ENCODE peak calls at places on chromosomes 13 and 19, in six cellular contexts. K is HCT116, M is MM.1S, W is OCI-LY7, H is hepatocyte, C is PC-3. T is an unnamed sample.

GRCh38 chr13:20099319-20099718 is 61.5 kb downstream of the GJA3 start:
- DNase-seq in C (no peak), H (no peak), W (no peak), M (no peak), K (no peak), T (no peak)

GRCh38 chr13:110921695-110922094 is 6.8 kb upstream of the ANKRD10 start:
- DNase-seq in H (no peak), W (no peak), C (no peak), K (no peak), M (no peak), T (peak)

GRCh38 chr13:66563076-66563475 is 667.1 kb downstream of the PCDH9 start:
- DNase-seq in C (no peak), H (no peak), K (no peak), W (no peak), M (no peak), T (no peak)

GRCh38 chr13:95723428-95723827 is 46.5 kb downstream of the DNAJC3 start:
- DNase-seq in H (no peak), K (no peak), M (no peak), C (no peak), W (no peak), T (no peak)

GRCh38 chr19:11745871-11746270 is 7.1 kb upstream of the ZNF823 start:
- DNase-seq in K (no peak), M (no peak), H (no peak), W (no peak), C (no peak), T (no peak)

GRCh38 chr19:32935629-32936028 is 36.1 kb downstream of the CEP89 start:
- DNase-seq in C (no peak), M (no peak), K (no peak), W (no peak), H (no peak), T (no peak)

GRCh38 chr19:49766938-49767315 is at the start of gene AP2A1:
- DNase-seq in M (no peak), K (no peak), W (no peak), C (no peak), H (no peak), T (no peak)

GRCh38 chr13:74741732-74742131 is 607.5 kb upstream of the KLF12 start:
- DNase-seq in H (no peak), K (no peak), W (no peak), C (no peak), M (no peak), T (no peak)

GRCh38 chr13:111371720-111372119 is 51.3 kb downstream of the TEX29 start:
- DNase-seq in K (no peak), H (no peak), M (no peak), C (no peak), W (no peak), T (no peak)

GRCh38 chr13:111336666-111337065 is 16.2 kb downstream of the TEX29 start:
- DNase-seq in K (no peak), H (peak), W (no peak), M (no peak), C (no peak), T (no peak)

GRCh38 chr19:480016-480855 is 16.1 kb upstream of the MADCAM1 start:
- DNase-seq in K (no peak), W (no peak), M (no peak), C (peak), H (peak), T (peak)

GRCh38 chr19:55698256-55698655 is 23.2 kb downstream of the EPN1 start:
- DNase-seq in C (no peak), W (no peak), H (no peak), K (no peak), M (no peak), T (no peak)

GRCh38 chr13:47896546-47896945 is 104.5 kb downstream of the SUCLA2 start:
- DNase-seq in W (no peak), K (no peak), C (no peak), H (no peak), M (no peak), T (no peak)

GRCh38 chr19:41801682-41802317 is 5.4 kb downstream of the CEACAM3 start:
- DNase-seq in W (no peak), C (peak), K (no peak), M (no peak), H (no peak), T (no peak)

GRCh38 chr13:32092471-32092870 is 60.9 kb downstream of the FRY start:
- DNase-seq in H (no peak), K (no peak), M (no peak), W (no peak), C (no peak), T (no peak)

GRCh38 chr13:40564342-40564997 is 102.0 kb downstream of the FOXO1 start:
- DNase-seq in K (no peak), H (no peak), M (no peak), C (no peak), W (peak), T (no peak)

GRCh38 chr13:43744630-43745029 is 42.1 kb downstream of the ENOX1 start:
- DNase-seq in H (no peak), K (no peak), M (no peak), C (no peak), W (no peak), T (no peak)

GRCh38 chr13:83941669-83942335 is 59.5 kb upstream of the SLITRK1 start:
- DNase-seq in W (no peak), K (no peak), C (no peak), H (no peak), M (no peak), T (peak)

GRCh38 chr13:113856716-113857065 is 7.2 kb downstream of the GAS6 start:
- DNase-seq in W (no peak), M (no peak), K (no peak), C (peak), H (no peak), T (no peak)

GRCh38 chr19:34348899-34349487 is 16.0 kb upstream of the GPI start:
- DNase-seq in K (no peak), M (no peak), W (no peak), H (no peak), C (no peak), T (no peak)

GRCh38 chr13:98429977-98430785 is 146.7 kb downstream of the STK24 start:
- DNase-seq in C (no peak), M (no peak), W (no peak), K (no peak), H (no peak), T (no peak)

GRCh38 chr13:46332772-46333171 is 54.3 kb downstream of the RUBCNL start:
- DNase-seq in M (no peak), W (no peak), H (no peak), C (no peak), K (no peak), T (no peak)

GRCh38 chr19:50181121-50181520 is 18.0 kb upstream of the IZUMO2 start:
- DNase-seq in W (no peak), H (no peak), C (no peak), M (no peak), K (no peak), T (no peak)

GRCh38 chr13:113638806-113639205 is 19.2 kb downstream of the ATP4B start:
- DNase-seq in W (no peak), M (no peak), C (no peak), H (no peak), K (no peak), T (no peak)

GRCh38 chr19:31312004-31312403 is 37.2 kb downstream of the TSHZ3 start:
- DNase-seq in H (peak), M (no peak), K (no peak), W (no peak), C (peak), T (no peak)

GRCh38 chr13:21436582-21436981 is 22.5 kb downstream of the ZDHHC20 start:
- DNase-seq in K (no peak), M (no peak), C (no peak), H (no peak), W (no peak), T (no peak)

GRCh38 chr19:15449620-15450527 is at the start of gene WIZ:
- DNase-seq in H (peak), M (peak), K (no peak), C (peak), W (peak), T (peak)

GRCh38 chr19:15447057-15447456 is 2.7 kb downstream of the WIZ start:
- DNase-seq in M (no peak), C (no peak), H (no peak), K (no peak), W (no peak), T (no peak)

GRCh38 chr19:15450528-15450890 is 753 bp upstream of the WIZ start:
- DNase-seq in W (no peak), K (no peak), C (no peak), H (no peak), M (no peak), T (no peak)

GRCh38 chr19:15448014-15448777 is 1.6 kb downstream of the WIZ start:
- DNase-seq in W (no peak), M (no peak), H (no peak), C (no peak), K (no peak), T (no peak)

GRCh38 chr19:15448778-15449619 is 757 bp downstream of the WIZ start:
- DNase-seq in W (peak), C (no peak), H (peak), K (no peak), M (no peak), T (peak)
- TF ChIP-seq CTCF in W (no peak), C (no peak), H (no peak), K (no peak), M (no peak), T (no peak)

DNA sequence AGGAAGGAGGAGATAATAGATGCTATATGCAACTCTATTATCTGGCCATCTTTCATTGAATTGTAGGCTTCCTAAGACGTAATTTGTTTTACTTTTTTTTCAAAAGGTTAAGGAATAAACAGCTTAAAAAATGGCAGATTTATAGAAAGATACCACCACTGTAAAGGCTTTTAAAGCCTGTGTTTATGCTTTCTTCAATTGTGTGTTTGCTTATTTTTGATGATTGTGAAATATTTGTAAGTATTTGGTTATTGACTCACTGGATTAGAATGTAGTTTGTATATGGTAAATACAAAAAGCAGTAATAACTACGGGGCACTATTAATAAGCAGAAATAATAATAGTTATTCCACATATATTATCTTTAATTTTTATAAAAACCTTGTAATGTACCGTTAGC is 437.9 kb downstream of the KLF5 start:
- DNase-seq in W (no peak), M (no peak), K (no peak), H (no peak), C (peak), T (no peak)
- TF ChIP-seq EZH2phosphoT487 in W (no peak), M (no peak), K (no peak), H (no peak), C (no peak), T (no peak)

GRCh38 chr13:105846923-105847322 is 688.5 kb downstream of the EFNB2 start:
- DNase-seq in K (no peak), C (no peak), M (no peak), W (no peak), H (no peak), T (no peak)

GRCh38 chr13:105848494-105848893 is 687.0 kb downstream of the EFNB2 start:
- DNase-seq in M (no peak), C (no peak), W (no peak), K (no peak), H (no peak), T (no peak)

DNA sequence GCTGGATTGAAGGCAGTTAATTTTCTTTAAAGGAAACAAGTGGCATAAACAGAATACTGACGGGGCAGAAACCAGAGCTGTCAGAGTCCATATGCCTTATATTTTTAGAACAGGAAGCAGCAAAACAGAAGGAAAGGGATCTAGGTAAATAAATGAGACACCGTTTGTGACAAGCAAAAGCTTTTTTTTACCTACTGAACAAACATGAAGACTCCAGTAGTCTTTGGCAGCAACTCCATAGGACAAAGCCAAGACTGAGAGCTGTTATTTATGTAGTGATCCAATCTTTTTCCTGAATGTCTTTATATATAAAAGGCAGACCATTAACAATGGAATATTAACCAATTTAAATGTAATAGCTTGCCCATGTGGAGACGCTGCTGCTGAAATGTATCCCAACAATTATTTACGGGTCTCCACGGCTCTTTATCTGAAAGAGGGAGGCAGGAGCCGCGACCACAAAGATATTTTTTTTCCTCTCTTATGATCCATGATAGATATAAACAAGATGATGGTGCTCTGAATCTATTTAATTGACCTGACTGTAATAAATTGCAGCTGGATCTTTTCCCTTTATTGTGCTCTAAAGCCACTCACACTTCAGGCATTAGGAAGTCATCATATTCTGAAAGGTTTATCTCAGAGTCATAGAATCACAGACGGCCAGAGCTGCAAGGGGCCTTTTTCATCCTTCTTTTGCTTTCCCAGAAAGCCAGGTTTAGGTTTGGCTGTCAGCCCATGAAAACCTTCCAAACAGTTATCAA is 687.7 kb downstream of the EFNB2 start:
- DNase-seq in H (peak), M (no peak), C (peak), W (no peak), K (no peak), T (no peak)
- TF ChIP-seq CTCF in H (no peak), M (no peak), C (no peak), W (no peak), K (no peak), T (no peak)

GRCh38 chr13:92074658-92075057 is 676.2 kb downstream of the GPC5 start:
- DNase-seq in K (no peak), W (peak), M (peak), H (peak), C (peak), T (peak)
- TF ChIP-seq EZH2phosphoT487 in K (no peak), W (no peak), M (no peak), H (no peak), C (no peak), T (no peak)

DNA sequence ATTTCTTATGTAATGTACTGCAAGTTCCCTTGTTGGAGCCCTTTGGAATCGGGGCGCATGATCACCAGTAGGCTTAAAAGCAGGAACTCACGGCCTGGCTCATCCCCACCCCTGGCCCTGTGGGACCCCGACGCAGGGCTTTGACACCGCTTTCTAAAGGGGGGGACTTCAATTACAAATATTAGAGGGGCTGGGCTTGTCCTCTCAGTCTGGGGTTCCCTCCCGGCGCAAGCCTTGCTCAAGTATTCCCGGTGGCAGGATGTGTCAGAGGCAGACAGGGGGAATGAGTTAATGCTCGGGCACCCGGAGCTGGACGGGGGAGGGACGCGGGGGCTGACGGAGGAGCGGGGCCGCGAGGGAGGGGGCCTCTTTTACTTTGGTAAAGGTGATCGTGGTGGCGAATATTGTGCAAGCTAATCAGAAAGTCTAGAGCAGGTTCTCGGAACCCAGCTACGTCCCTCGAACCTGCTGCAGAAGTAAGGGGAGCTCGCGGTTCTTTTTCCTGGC is 1.2 kb downstream of the FGF14 start:
- DNase-seq in C (no peak), K (no peak), W (no peak), M (no peak), H (no peak), T (peak)
- TF ChIP-seq CTCF in C (no peak), K (no peak), W (no peak), M (no peak), H (no peak), T (no peak)

DNA sequence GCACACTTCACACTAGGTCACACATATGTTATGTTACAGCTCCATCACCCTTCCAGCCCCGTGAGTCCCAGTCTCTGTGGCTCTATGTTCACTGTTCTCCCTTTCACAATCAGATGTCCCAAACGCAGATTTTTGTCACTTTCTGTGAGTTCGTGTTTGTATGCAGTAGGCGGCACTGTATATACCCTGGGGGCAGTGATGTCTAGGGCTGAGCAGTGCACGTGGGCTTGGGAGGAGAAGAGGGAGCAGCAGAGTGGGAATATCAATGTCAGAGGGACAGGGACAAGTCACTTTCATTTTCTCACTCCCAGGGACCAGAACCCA is 22.0 kb downstream of the PSG1 start:
- DNase-seq in H (no peak), M (no peak), K (no peak), W (no peak), C (no peak), T (no peak)
- TF ChIP-seq EZH2phosphoT487 in H (no peak), M (no peak), K (no peak), W (no peak), C (no peak), T (no peak)